ENCODE peak calls at places on chromosomes 7 and 10, in nine cellular contexts. One of them, this sample, is unnamed.

GRCh38 chr7:30971440-30971839 is 7.7 kb downstream of the GHRHR start:
- DNase-seq in fibroblast of villous mesenchyme: no peak
- DNase-seq in mesendoderm: no peak
- DNase-seq in choroid plexus epithelial cell: no peak
- DNase-seq in uterus: no peak
- DNase-seq in BE2C: no peak
- DNase-seq in left ventricle myocardium inferior: no peak
- DNase-seq in GM20000: no peak
- DNase-seq in ureter: no peak
- DNase-seq in this sample: no peak

GRCh38 chr10:110774069-110775021 is 97.4 kb upstream of the PDCD4 start:
- DNase-seq in fibroblast of villous mesenchyme: peak
- DNase-seq in mesendoderm: no peak
- DNase-seq in choroid plexus epithelial cell: peak
- DNase-seq in uterus: no peak
- DNase-seq in BE2C: no peak
- DNase-seq in left ventricle myocardium inferior: no peak
- DNase-seq in GM20000: peak
- DNase-seq in ureter: no peak
- DNase-seq in this sample: no peak

GRCh38 chr7:35286422-35286821 is 32.5 kb upstream of the TBX20 start:
- DNase-seq in fibroblast of villous mesenchyme: peak
- DNase-seq in mesendoderm: no peak
- DNase-seq in choroid plexus epithelial cell: peak
- DNase-seq in uterus: no peak
- DNase-seq in BE2C: peak
- DNase-seq in left ventricle myocardium inferior: no peak
- DNase-seq in GM20000: no peak
- DNase-seq in ureter: no peak
- DNase-seq in this sample: no peak

GRCh38 chr7:88109612-88110011 is 110.2 kb downstream of the SRI start:
- DNase-seq in fibroblast of villous mesenchyme: no peak
- DNase-seq in mesendoderm: no peak
- DNase-seq in choroid plexus epithelial cell: no peak
- DNase-seq in uterus: no peak
- DNase-seq in BE2C: no peak
- DNase-seq in left ventricle myocardium inferior: no peak
- DNase-seq in GM20000: no peak
- DNase-seq in ureter: no peak
- DNase-seq in this sample: no peak

GRCh38 chr7:91267558-91267955 is 3.3 kb downstream of the FZD1 start:
- DNase-seq in fibroblast of villous mesenchyme: no peak
- DNase-seq in mesendoderm: peak
- DNase-seq in choroid plexus epithelial cell: peak
- DNase-seq in uterus: no peak
- DNase-seq in BE2C: no peak
- DNase-seq in left ventricle myocardium inferior: no peak
- DNase-seq in GM20000: no peak
- DNase-seq in ureter: no peak
- DNase-seq in this sample: no peak

GRCh38 chr7:38222481-38223096 is 44.5 kb downstream of the STARD3NL start:
- DNase-seq in fibroblast of villous mesenchyme: peak
- DNase-seq in mesendoderm: peak
- DNase-seq in choroid plexus epithelial cell: peak
- DNase-seq in uterus: no peak
- DNase-seq in BE2C: peak
- DNase-seq in left ventricle myocardium inferior: no peak
- DNase-seq in GM20000: peak
- DNase-seq in ureter: no peak
- DNase-seq in this sample: peak

GRCh38 chr10:49356945-49357344 is 38.9 kb downstream of the DRGX start:
- DNase-seq in fibroblast of villous mesenchyme: no peak
- DNase-seq in mesendoderm: no peak
- DNase-seq in choroid plexus epithelial cell: no peak
- DNase-seq in uterus: no peak
- DNase-seq in BE2C: no peak
- DNase-seq in left ventricle myocardium inferior: no peak
- DNase-seq in GM20000: no peak
- DNase-seq in ureter: no peak
- DNase-seq in this sample: no peak

GRCh38 chr7:55556492-55556891 is 15.8 kb downstream of the VOPP1 start:
- DNase-seq in fibroblast of villous mesenchyme: no peak
- DNase-seq in mesendoderm: no peak
- DNase-seq in choroid plexus epithelial cell: no peak
- DNase-seq in uterus: no peak
- DNase-seq in BE2C: no peak
- DNase-seq in left ventricle myocardium inferior: no peak
- DNase-seq in GM20000: no peak
- DNase-seq in ureter: no peak
- DNase-seq in this sample: no peak

GRCh38 chr10:122363311-122363710 is 11.2 kb upstream of the PLEKHA1 start:
- DNase-seq in fibroblast of villous mesenchyme: no peak
- DNase-seq in mesendoderm: no peak
- DNase-seq in choroid plexus epithelial cell: no peak
- DNase-seq in uterus: no peak
- DNase-seq in BE2C: no peak
- DNase-seq in left ventricle myocardium inferior: no peak
- DNase-seq in GM20000: no peak
- DNase-seq in ureter: no peak
- DNase-seq in this sample: no peak

GRCh38 chr7:114889646-114890285 is 32.1 kb upstream of the MDFIC start:
- DNase-seq in fibroblast of villous mesenchyme: peak
- DNase-seq in mesendoderm: peak
- DNase-seq in choroid plexus epithelial cell: peak
- DNase-seq in uterus: no peak
- DNase-seq in BE2C: no peak
- DNase-seq in left ventricle myocardium inferior: no peak
- DNase-seq in GM20000: no peak
- DNase-seq in ureter: no peak
- DNase-seq in this sample: no peak

GRCh38 chr7:70681847-70682350 is 450.0 kb upstream of the GALNT17 start:
- DNase-seq in fibroblast of villous mesenchyme: peak
- DNase-seq in mesendoderm: no peak
- DNase-seq in choroid plexus epithelial cell: no peak
- DNase-seq in uterus: no peak
- DNase-seq in BE2C: no peak
- DNase-seq in left ventricle myocardium inferior: no peak
- DNase-seq in GM20000: peak
- DNase-seq in ureter: no peak
- DNase-seq in this sample: no peak